ENCODE peak calls at places on chromosomes 16 and 17, in nine cellular contexts. I is HepG2, O is A549, A is heart left ventricle, K is transverse colon, E is GM12878, U is Peyer's patch, S is testis, J is endothelial cell of umbilical vein. Q is an unnamed sample.
A peak's percentile ranks its signal among the peaks of the same experiment; 100 is the strongest.

GRCh38 chr17:45747907-45748306 is 36.2 kb upstream of the CRHR1 start:
- DNase-seq in I (no peak), O (no peak), A (no peak), K (no peak), E (no peak), U (no peak), S (peak; percentile 55), J (no peak), Q (no peak)

GRCh38 chr16:4407543-4408322 is 8.7 kb downstream of the CORO7 start:
- DNase-seq in I (no peak), O (no peak), A (no peak), K (peak; percentile 25), E (no peak), U (no peak), S (no peak), J (no peak), Q (no peak)

GRCh38 chr17:33381201-33381600 is 88.1 kb upstream of the ASIC2 start:
- DNase-seq in I (no peak), O (no peak), A (peak; percentile 38), K (no peak), E (no peak), U (no peak), S (no peak), J (no peak), Q (no peak)

GRCh38 chr17:49819651-49820050 is 28.2 kb downstream of the TAC4 start:
- DNase-seq in I (no peak), O (no peak), A (no peak), K (no peak), E (no peak), U (no peak), S (no peak), J (no peak), Q (no peak)

GRCh38 chr16:78183437-78183836 is 84.0 kb downstream of the WWOX start:
- DNase-seq in I (no peak), O (no peak), A (no peak), K (no peak), E (no peak), U (no peak), S (no peak), J (no peak), Q (no peak)

GRCh38 chr17:65514082-65514481 is 47.4 kb downstream of the AXIN2 start:
- DNase-seq in I (no peak), O (no peak), A (no peak), K (no peak), E (no peak), U (no peak), S (no peak), J (no peak), Q (no peak)

GRCh38 chr16:23608194-23608593 is 12.1 kb upstream of the NDUFAB1 start:
- DNase-seq in I (no peak), O (peak; percentile 52), A (no peak), K (no peak), E (no peak), U (no peak), S (no peak), J (peak; percentile 93), Q (no peak)

GRCh38 chr17:36623281-36623680 is 21.9 kb downstream of the MRM1 start:
- DNase-seq in I (no peak), O (no peak), A (no peak), K (no peak), E (no peak), U (no peak), S (no peak), J (no peak), Q (no peak)

GRCh38 chr16:17233301-17234002 is 237.3 kb downstream of the XYLT1 start:
- DNase-seq in I (no peak), O (no peak), A (no peak), K (no peak), E (no peak), U (no peak), S (no peak), J (no peak), Q (no peak)

GRCh38 chr17:2398655-2399571 is 1.9 kb downstream of the MNT start:
- DNase-seq in I (peak; percentile 86), O (peak; percentile 82), A (peak; percentile 61), K (peak; percentile 61), E (no peak), U (no peak), S (peak; percentile 62), J (peak; percentile 88), Q (no peak)

GRCh38 chr16:54936979-54937672 is 6.5 kb downstream of the IRX5 start:
- DNase-seq in I (no peak), O (peak; percentile 54), A (peak; percentile 62), K (no peak), E (no peak), U (no peak), S (peak; percentile 59), J (peak; percentile 24), Q (no peak)

GRCh38 chr16:75218256-75219076 is at the start of gene CTRB1:
- DNase-seq in I (no peak), O (no peak), A (no peak), K (no peak), E (no peak), U (no peak), S (no peak), J (no peak), Q (no peak)

GRCh38 chr17:34154916-34155730 is 100.0 kb upstream of the CCL2 start:
- DNase-seq in I (no peak), O (no peak), A (no peak), K (no peak), E (no peak), U (no peak), S (no peak), J (no peak), Q (no peak)

GRCh38 chr17:52048503-52048902 is 110.0 kb downstream of the CA10 start:
- DNase-seq in I (no peak), O (no peak), A (no peak), K (no peak), E (no peak), U (no peak), S (no peak), J (no peak), Q (no peak)
- TF ChIP-seq CTCF in I (no peak), O (no peak), A (no peak), K (no peak), E (no peak), U (no peak), S (no peak), J (no peak), Q (no peak)

GRCh38 chr16:56244612-56245011 is 53.3 kb downstream of the GNAO1 start:
- DNase-seq in I (no peak), O (no peak), A (no peak), K (no peak), E (no peak), U (no peak), S (no peak), J (no peak), Q (no peak)

GRCh38 chr16:56245197-56245596 is 53.9 kb downstream of the GNAO1 start:
- DNase-seq in I (no peak), O (no peak), A (no peak), K (no peak), E (no peak), U (no peak), S (no peak), J (no peak), Q (no peak)

GRCh38 chr16:56238188-56238587 is 46.9 kb downstream of the GNAO1 start:
- DNase-seq in I (no peak), O (no peak), A (no peak), K (no peak), E (no peak), U (no peak), S (peak; percentile 31), J (no peak), Q (no peak)

GRCh38 chr16:56242740-56243139 is 51.5 kb downstream of the GNAO1 start:
- DNase-seq in I (no peak), O (no peak), A (no peak), K (no peak), E (no peak), U (no peak), S (no peak), J (no peak), Q (no peak)

DNA sequence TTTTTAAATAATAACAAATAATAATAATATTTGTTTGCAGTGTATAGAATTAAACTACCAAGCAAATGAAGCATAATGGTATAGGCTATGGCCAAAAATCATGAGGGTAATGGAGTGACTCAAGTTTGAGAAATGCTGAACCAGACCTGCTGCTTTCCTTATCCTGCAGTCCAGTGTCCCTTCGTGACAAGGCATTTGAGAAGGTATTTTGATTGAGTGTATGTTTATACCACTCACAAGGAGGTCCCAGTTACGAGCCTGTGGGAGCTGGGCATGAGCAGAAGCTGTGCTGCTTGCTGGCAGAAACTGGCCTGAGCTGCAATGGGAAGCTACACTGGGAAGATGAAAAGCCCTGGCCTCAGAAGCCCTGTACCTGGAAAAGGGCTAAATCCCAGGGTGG is 50.3 kb downstream of the GNAO1 start:
- DNase-seq in I (no peak), O (no peak), A (no peak), K (no peak), E (no peak), U (no peak), S (no peak), J (no peak), Q (no peak)
- H3K27ac ChIP-seq in I (no peak overlapping the region), O (no peak overlapping the region), A (no peak overlapping the region), K (peak overlapping the region; percentile 48), E (no peak overlapping the region), U (no peak overlapping the region), S (no peak overlapping the region), J (no peak overlapping the region), Q (no peak overlapping the region)

DNA sequence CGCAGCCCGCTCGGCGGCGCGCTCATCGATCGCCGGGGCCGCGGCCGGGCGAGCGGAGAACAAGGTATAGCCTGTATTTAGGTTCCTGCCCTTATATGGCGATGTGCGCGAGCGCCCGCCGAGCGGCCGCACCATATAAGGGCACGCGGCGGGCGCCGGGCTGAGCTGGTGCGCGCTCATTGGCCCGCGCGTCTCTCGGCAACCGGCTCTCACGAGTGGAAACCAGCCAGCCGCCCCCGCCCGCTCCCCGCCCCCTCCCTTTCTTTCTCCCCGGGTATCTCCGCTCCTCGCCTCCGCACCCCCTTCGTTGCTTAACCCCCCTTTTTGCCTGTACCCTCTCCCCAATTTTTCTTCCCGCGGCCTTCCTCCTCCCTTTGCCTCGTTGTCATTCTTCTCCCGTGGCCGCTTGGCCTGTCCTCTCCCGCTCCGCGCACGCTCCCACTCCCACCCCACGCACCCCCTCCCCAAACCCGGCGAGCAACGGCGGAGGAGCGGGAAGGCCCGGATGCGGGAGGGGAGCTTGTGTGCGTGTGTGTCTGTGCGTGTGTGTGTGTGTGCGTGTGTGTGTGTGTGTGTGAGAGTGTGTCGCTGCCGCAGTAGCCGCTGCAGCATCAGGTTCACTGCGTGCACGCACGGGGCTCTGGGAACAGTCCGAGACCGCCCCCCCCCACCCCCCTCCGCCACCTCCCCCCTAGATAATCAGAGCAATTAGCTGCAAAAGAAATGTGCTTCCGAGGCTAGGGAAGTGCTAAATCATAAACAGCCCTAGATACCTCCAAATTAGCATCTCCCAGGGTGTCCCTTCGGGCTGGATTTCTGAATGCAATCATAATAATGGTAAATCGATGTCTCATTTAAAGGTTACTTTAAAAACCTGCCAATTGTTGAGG is 13.5 kb upstream of the CBX8 start:
- DNase-seq in I (peak; percentile 83), O (peak; percentile 90), A (peak; percentile 81), K (peak; percentile 85), E (no peak), U (peak; percentile 55), S (peak; percentile 89), J (peak; percentile 64), Q (no peak)
- TF ChIP-seq POLR2A in I (no peak), O (peak; percentile 33), A (no peak), K (no peak), E (no peak), U (no peak), S (no peak), J (no peak), Q (no peak)

DNA sequence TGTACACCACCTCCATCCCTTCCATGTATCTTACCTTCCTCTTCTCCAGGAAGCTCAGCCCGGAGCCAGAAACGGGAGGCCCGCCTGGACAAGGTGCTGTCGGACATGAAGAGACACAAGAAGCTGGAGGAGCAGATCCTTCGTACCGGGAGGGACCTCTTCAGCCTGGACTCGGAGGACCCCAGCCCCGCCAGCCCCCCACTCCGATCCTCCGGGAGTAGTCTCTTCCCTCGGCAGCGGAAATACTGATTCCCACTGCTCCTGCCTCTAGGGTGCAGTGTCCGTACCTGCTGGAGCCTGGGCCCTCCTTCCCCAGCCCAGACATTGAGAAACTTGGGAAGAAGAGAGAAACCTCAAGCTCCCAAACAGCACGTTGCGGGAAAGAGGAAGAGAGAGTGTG is 756 bp upstream of the MVP start:
- DNase-seq in I (no peak), O (peak; percentile 50), A (no peak), K (peak; percentile 61), E (no peak), U (no peak), S (peak; percentile 58), J (no peak), Q (no peak)
- TF ChIP-seq CTCF in I (peak; percentile 63), O (peak; percentile 41), A (no peak), K (peak; percentile 49), E (no peak), U (peak; percentile 68), S (no peak), J (no peak), Q (no peak)

Q was measured in vagina.